ENCODE peak calls at places on chromosomes 4 and X, in six cellular contexts. T is IMR-90, U is A549, Y is K562, Q is HepG2, F is GM12878. W is an unnamed sample.

GRCh38 chr4:156346959-156347385 is 393.3 kb upstream of the CTSO start:
- DNase-seq in T (no peak), U (no peak), Y (no peak), Q (no peak), F (no peak), W (no peak)

GRCh38 chrX:107485019-107485418 is 35.6 kb downstream of the FRMPD3 start:
- DNase-seq in T (no peak), U (no peak), Y (no peak), Q (no peak), F (no peak), W (no peak)

GRCh38 chr4:30727409-30727808 is 7.2 kb downstream of the PCDH7 start:
- DNase-seq in T (no peak), U (no peak), Y (no peak), Q (no peak), F (no peak), W (no peak)

GRCh38 chrX:1212532-1212931 is at the start of gene CRLF2:
- DNase-seq in T (no peak), U (peak), Y (no peak), Q (no peak), F (peak), W (no peak)

GRCh38 chr4:90537491-90537890 is 410.3 kb downstream of the CCSER1 start:
- DNase-seq in T (no peak), U (no peak), Y (no peak), Q (no peak), F (no peak), W (no peak)

GRCh38 chr4:167100120-167100519 is 134.2 kb downstream of the SPOCK3 start:
- DNase-seq in T (no peak), U (no peak), Y (no peak), Q (peak), F (peak), W (no peak)

GRCh38 chr4:158581161-158581560 is 59.5 kb downstream of the RXFP1 start:
- DNase-seq in T (peak), U (no peak), Y (no peak), Q (no peak), F (no peak), W (no peak)

GRCh38 chrX:154325541-154325940 is 29.9 kb downstream of the TKTL1 start:
- DNase-seq in T (peak), U (no peak), Y (no peak), Q (no peak), F (no peak), W (no peak)

GRCh38 chrX:70452143-70452733 is 7.6 kb downstream of the DLG3 start:
- DNase-seq in T (peak), U (peak), Y (peak), Q (peak), F (no peak), W (peak)

GRCh38 chrX:12372111-12372510 is 233.8 kb downstream of the FRMPD4 start:
- DNase-seq in T (peak), U (no peak), Y (no peak), Q (no peak), F (no peak), W (no peak)

GRCh38 chr4:97349468-97350186 is 793.6 kb downstream of the STPG2 start:
- DNase-seq in T (no peak), U (no peak), Y (no peak), Q (no peak), F (no peak), W (no peak)

GRCh38 chr4:93183589-93183988 is 645.0 kb upstream of the ATOH1 start:
- DNase-seq in T (no peak), U (no peak), Y (no peak), Q (no peak), F (no peak), W (no peak)

GRCh38 chrX:149853925-149854324 is 27.1 kb upstream of the MAGEA8 start:
- DNase-seq in T (no peak), U (no peak), Y (peak), Q (no peak), F (no peak), W (no peak)

GRCh38 chr4:76729460-76729859 is 168.5 kb downstream of the SOWAHB start:
- DNase-seq in T (no peak), U (no peak), Y (no peak), Q (no peak), F (no peak), W (no peak)

GRCh38 chr4:183438458-183439113 is 5.8 kb upstream of the CDKN2AIP start:
- DNase-seq in T (peak), U (peak), Y (no peak), Q (peak), F (no peak), W (no peak)

GRCh38 chr4:140152760-140153418 is 1.1 kb downstream of the MAML3 start:
- DNase-seq in T (peak), U (no peak), Y (peak), Q (no peak), F (no peak), W (peak)

GRCh38 chrX:148976571-148976970 is 476.2 kb downstream of the AFF2 start:
- DNase-seq in T (no peak), U (no peak), Y (no peak), Q (no peak), F (no peak), W (no peak)

GRCh38 chrX:132737743-132738142 is 220.7 kb downstream of the HS6ST2 start:
- DNase-seq in T (no peak), U (no peak), Y (no peak), Q (no peak), F (no peak), W (no peak)

GRCh38 chr4:37389967-37390580 is 145.5 kb downstream of the NWD2 start:
- DNase-seq in T (peak), U (peak), Y (peak), Q (peak), F (no peak), W (peak)

GRCh38 chr4:187603093-187603395 is 392.5 kb upstream of the ZFP42 start:
- DNase-seq in T (peak), U (no peak), Y (no peak), Q (no peak), F (no peak), W (no peak)

DNA sequence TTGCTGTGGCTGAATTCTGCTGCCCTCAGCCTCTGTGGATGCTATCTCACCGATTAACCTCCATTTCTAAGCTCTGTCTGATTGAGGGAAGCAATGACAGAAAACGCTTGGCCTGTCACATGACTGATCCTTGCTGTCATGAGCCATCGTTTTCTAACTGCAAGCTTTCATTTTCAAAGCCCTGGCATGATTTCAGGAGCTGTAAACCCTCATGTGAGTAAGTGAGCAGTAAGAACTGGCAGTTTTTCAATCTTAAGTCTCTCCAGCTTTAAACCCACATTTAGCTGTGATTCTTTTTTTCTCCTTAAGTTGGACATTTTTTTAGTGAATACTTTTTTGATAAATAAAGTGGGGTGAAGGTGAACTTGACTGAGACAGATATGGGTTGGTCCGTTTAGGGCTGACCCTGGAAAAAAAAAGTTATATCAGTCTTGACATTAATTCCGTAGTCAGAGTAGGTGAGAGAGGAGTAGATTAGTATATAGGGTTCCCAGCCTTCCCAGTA is 180.9 kb upstream of the PGRMC2 start:
- DNase-seq in T (peak), U (no peak), Y (peak), Q (no peak), F (no peak), W (no peak)
- TF ChIP-seq BHLHE40 in T (no peak), U (no peak), Y (peak), Q (no peak), F (no peak), W (no peak)

GRCh38 chr4:52105276-52105675 is 54.2 kb downstream of the SPATA18 start:
- DNase-seq in T (no peak), U (no peak), Y (no peak), Q (no peak), F (no peak), W (no peak)
- TF ChIP-seq BHLHE40 in T (no peak), U (no peak), Y (no peak), Q (no peak), F (no peak), W (no peak)

DNA sequence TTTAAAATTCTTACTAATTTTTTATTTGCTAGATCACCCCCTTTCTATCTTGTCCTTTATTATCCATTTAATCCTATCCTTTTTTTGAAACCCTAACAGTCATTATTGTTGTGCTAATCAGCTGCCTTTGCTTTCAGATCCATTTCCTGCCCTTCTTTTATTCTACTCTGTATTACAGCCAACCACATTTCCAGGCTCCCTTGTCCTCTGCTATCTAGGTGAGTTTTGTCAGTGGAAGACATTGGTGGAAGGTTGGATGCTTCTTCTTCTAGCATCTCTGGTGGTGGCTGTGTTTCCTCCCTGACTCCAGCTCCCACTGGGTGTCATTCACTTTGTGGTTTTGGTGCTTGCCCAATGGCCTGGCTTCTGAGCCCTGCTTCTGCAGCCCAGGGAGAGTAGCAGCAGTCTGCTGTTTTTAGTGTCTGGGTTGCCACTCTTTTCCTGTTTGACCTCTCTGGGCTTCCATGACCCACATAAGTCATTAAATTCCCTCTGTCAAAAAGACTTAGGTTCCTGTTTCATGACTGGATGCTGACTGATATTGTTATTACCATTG is 225.2 kb upstream of the PGRMC2 start:
- DNase-seq in T (no peak), U (no peak), Y (no peak), Q (no peak), F (no peak), W (no peak)
- TF ChIP-seq BHLHE40 in T (no peak), U (no peak), Y (no peak), Q (no peak), F (no peak), W (no peak)

GRCh38 chrX:39734174-39734776 is 363.5 kb downstream of the BCOR start:
- DNase-seq in T (no peak), U (no peak), Y (no peak), Q (no peak), F (no peak), W (no peak)
- TF ChIP-seq BHLHE40 in T (no peak), U (no peak), Y (no peak), Q (no peak), F (no peak), W (no peak)

DNA sequence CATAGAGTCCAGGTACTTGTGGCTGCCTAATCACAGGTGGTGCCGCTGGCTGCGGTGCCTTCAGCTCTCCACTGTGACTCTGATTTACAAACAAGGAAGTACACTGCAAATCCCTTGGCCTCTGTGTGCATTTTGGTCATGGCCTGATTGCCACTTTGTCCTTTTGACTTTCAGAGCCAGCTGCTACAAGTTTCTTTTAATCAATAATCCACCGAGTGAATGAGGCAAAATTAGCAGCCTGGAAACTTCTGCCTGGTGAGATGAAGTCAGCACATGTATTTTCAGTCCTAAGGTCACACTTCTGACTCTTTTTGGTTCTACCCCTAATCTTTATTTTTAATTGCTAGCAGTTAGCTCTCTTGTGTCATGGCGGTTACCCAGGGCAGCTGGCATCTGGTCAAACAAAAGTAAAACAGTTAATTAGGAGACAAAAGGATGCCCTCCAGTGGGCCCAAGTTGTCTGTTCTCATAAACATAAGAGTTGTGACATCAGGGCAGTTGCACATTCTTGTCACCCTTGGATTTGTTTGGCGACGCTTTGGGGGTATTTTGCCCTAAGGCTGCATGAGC is 62.3 kb upstream of the LNX1 start:
- DNase-seq in T (peak), U (no peak), Y (no peak), Q (no peak), F (peak), W (no peak)
- TF ChIP-seq BHLHE40 in T (no peak), U (no peak), Y (no peak), Q (no peak), F (peak), W (no peak)

GRCh38 chrX:76076124-76076523 is 96.7 kb upstream of the PBDC1 start:
- DNase-seq in T (no peak), U (no peak), Y (no peak), Q (no peak), F (no peak), W (no peak)
- TF ChIP-seq BHLHE40 in T (no peak), U (no peak), Y (no peak), Q (no peak), F (no peak), W (no peak)

GRCh38 chr4:702618-703048 is 3.0 kb upstream of the PCGF3 start:
- DNase-seq in T (no peak), U (no peak), Y (peak), Q (no peak), F (no peak), W (no peak)

GRCh38 chr4:704971-705277 is 708 bp upstream of the PCGF3 start:
- DNase-seq in T (no peak), U (no peak), Y (no peak), Q (no peak), F (no peak), W (no peak)

GRCh38 chr4:703336-704197 is 2.1 kb upstream of the PCGF3 start:
- DNase-seq in T (no peak), U (no peak), Y (no peak), Q (no peak), F (no peak), W (no peak)

GRCh38 chr4:705278-706082 is at the start of gene PCGF3:
- DNase-seq in T (peak), U (peak), Y (peak), Q (peak), F (peak), W (peak)

GRCh38 chr4:704198-704891 is 1.3 kb upstream of the PCGF3 start:
- DNase-seq in T (no peak), U (no peak), Y (no peak), Q (no peak), F (no peak), W (no peak)
- TF ChIP-seq BHLHE40 in T (no peak), U (no peak), Y (no peak), Q (no peak), F (no peak), W (no peak)

DNA sequence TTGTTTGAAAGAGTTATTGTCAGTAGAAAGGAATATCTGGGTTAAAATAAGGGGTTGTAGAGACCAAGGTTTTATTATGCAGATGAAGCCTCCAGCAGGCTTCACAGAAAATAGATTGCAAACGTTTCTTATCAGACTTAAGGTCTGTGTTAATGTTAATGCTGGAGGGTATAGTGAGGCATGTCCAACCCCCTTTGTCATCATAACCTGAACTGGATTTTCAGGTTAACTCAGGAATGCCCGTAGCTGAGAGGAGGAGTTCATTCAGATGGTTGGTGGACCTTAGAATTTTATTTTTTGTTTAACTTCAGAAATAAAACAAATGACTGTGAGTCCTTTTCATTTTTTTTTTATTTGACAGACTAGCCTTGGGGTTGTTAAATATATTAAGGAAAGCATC is 354.1 kb downstream of the GPM6A start:
- DNase-seq in T (no peak), U (no peak), Y (no peak), Q (no peak), F (no peak), W (no peak)
- TF ChIP-seq BHLHE40 in T (no peak), U (no peak), Y (no peak), Q (no peak), F (no peak), W (no peak)

GRCh38 chrX:11117751-11118150 is 6.6 kb downstream of the HCCS start:
- DNase-seq in T (no peak), U (no peak), Y (no peak), Q (no peak), F (no peak), W (no peak)
- TF ChIP-seq BHLHE40 in T (no peak), U (no peak), Y (no peak), Q (no peak), F (no peak), W (no peak)

GRCh38 chrX:39859991-39860861 is 237.5 kb downstream of the BCOR start:
- DNase-seq in T (peak), U (peak), Y (peak), Q (no peak), F (peak), W (no peak)
- TF ChIP-seq BHLHE40 in T (peak), U (no peak), Y (peak), Q (no peak), F (peak), W (no peak)

W was measured in HEK293T.